ENCODE peak calls at places on chromosomes 5 and 9, in four cellular contexts. B is MM.1S; S is heart left ventricle; J is effector memory CD4-positive, alpha-beta T cell. T is an unnamed sample.

GRCh38 chr9:95143591-95144561 is 173.6 kb downstream of the FANCC start:
- DNase-seq in J (no peak), S (peak; percentile 76), B (no peak), T (peak; percentile 77)

GRCh38 chr5:78699565-78700143 is 51.1 kb upstream of the LHFPL2 start:
- DNase-seq in J (no peak), S (no peak), B (no peak), T (peak; percentile 47)

GRCh38 chr9:37593877-37594448 is 1.6 kb upstream of the TOMM5 start:
- DNase-seq in B (no peak), J (no peak), S (no peak), T (no peak)

GRCh38 chr5:141560141-141560540 is 58.7 kb downstream of the DIAPH1 start:
- DNase-seq in J (no peak), S (no peak), B (no peak), T (no peak)

GRCh38 chr5:95727764-95728191 is 3.4 kb upstream of the RHOBTB3 start:
- DNase-seq in S (no peak), B (peak; percentile 42), J (no peak), T (no peak)

GRCh38 chr5:172556262-172556661 is 84.8 kb upstream of the NEURL1B start:
- DNase-seq in B (no peak), S (no peak), J (no peak), T (no peak)

GRCh38 chr5:1107167-1108007 is 4.5 kb downstream of the SLC12A7 start:
- DNase-seq in J (no peak), S (no peak), B (no peak), T (no peak)

GRCh38 chr9:122095010-122095767 is 2.1 kb upstream of the TTLL11 start:
- DNase-seq in S (no peak), B (peak; percentile 77), J (no peak), T (peak; percentile 56)

GRCh38 chr5:121251954-121252353 is 599.7 kb upstream of the FTMT start:
- DNase-seq in J (no peak), S (no peak), B (no peak), T (no peak)

GRCh38 chr9:110994771-110995241 is 43.5 kb downstream of the LPAR1 start:
- DNase-seq in S (no peak), J (no peak), B (no peak), T (no peak)

GRCh38 chr9:112842555-112842954 is 48.1 kb downstream of the SLC46A2 start:
- DNase-seq in J (no peak), S (no peak), B (no peak), T (no peak)

GRCh38 chr9:109536859-109537258 is 38.8 kb upstream of the PTPN3 start:
- DNase-seq in B (no peak), S (no peak), J (no peak), T (no peak)

GRCh38 chr5:126912607-126913006 is 117.8 kb downstream of the MARCHF3 start:
- DNase-seq in J (no peak), B (no peak), S (no peak), T (no peak)

GRCh38 chr9:38228331-38229122 is 159.5 kb upstream of the SHB start:
- DNase-seq in S (no peak), B (no peak), J (no peak), T (no peak)

GRCh38 chr5:142327111-142327842 is 2.5 kb upstream of the SPRY4 start:
- DNase-seq in S (no peak), B (no peak), J (no peak), T (no peak)

GRCh38 chr9:121298689-121299112 is 30.7 kb downstream of the GSN start:
- DNase-seq in J (no peak), B (no peak), S (peak; percentile 83), T (no peak)

GRCh38 chr5:170257370-170257769 is 24.6 kb downstream of the C5orf58 start:
- DNase-seq in S (no peak), B (no peak), J (no peak), T (no peak)

GRCh38 chr5:14663734-14664269 is 716 bp upstream of the OTULIN start:
- DNase-seq in J (no peak), B (peak; percentile 70), S (peak; percentile 19), T (peak; percentile 47)

GRCh38 chr5:134132372-134133212 is 18.1 kb downstream of the TCF7 start:
- DNase-seq in J (peak; percentile 77), S (no peak), B (no peak), T (no peak)

GRCh38 chr5:71830626-71831539 is 111.8 kb downstream of the CARTPT start:
- DNase-seq in J (no peak), B (no peak), S (peak; percentile 75), T (peak; percentile 37)

GRCh38 chr5:76606665-76607064 is 16.5 kb downstream of the F2RL2 start:
- DNase-seq in S (no peak), B (no peak), J (no peak), T (no peak)

GRCh38 chr5:170268884-170269283 is 28.7 kb downstream of the LCP2 start:
- DNase-seq in J (no peak), S (no peak), B (no peak), T (no peak)

GRCh38 chr5:61330879-61331406 is 1.1 kb upstream of the ZSWIM6 start:
- DNase-seq in J (peak; percentile 62), B (peak; percentile 86), S (peak; percentile 66), T (peak; percentile 85)

DNA sequence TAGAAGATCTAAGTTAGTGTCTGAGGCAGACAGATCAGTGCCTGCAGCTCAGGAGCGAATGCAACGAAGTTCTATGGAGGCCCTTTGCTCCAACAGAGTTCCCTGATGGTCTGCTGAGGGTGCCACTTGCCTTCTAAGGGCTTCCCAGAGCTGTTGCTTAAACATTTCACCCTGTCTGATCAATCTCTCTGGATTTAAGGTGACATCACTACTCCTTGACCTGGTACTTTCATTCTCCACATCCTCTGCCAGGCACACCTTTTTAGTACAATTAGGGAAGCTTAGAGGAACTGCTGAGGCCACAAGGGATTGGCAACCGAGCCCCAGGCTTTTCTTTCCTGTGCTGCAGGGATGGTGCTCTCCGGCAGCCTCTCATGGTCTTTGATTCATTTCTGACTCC is 94.2 kb upstream of the IFNK start:
- DNase-seq in J (no peak), S (no peak), B (no peak), T (no peak)
- H3K27ac ChIP-seq in J (no peak overlapping the region), S (no peak overlapping the region), B (no peak overlapping the region), T (peak overlapping the region; percentile 62)

GRCh38 chr5:107047048-107047447 is 623.7 kb downstream of the EFNA5 start:
- DNase-seq in S (no peak), B (no peak), J (no peak), T (no peak)
- H3K36me3 ChIP-seq in S (no peaks in the 10 kb centered on the region), B (no peaks in the 10 kb centered on the region), J (no peaks in the 10 kb centered on the region), T (no peaks in the 10 kb centered on the region)

GRCh38 chr5:164650427-164650826 is 1145.0 kb downstream of the MAT2B start:
- DNase-seq in B (no peak), J (no peak), S (no peak), T (no peak)
- H3K27ac ChIP-seq in B (no peak overlapping the region), J (no peak overlapping the region), S (no peak overlapping the region), T (no peak overlapping the region)

GRCh38 chr9:128106940-128107259 is 20.6 kb downstream of the PTGES2 start:
- DNase-seq in J (no peak), S (no peak), B (no peak), T (no peak)
- H3K36me3 ChIP-seq in J (peaks cover 64% of the 10 kb centered on the region), S (peaks cover 67% of the 10 kb centered on the region), B (peaks cover 7% of the 10 kb centered on the region), T (peaks cover 12% of the 10 kb centered on the region)

T was measured in transverse colon.